ENCODE peak calls at places on chromosome 2, in five cellular contexts. One of them, this sample, is unnamed.

GRCh38 chr2:47218066-47218581 is 63.0 kb upstream of the STPG4 start:
- DNase-seq in heart right ventricle: no peak
- DNase-seq in foreskin fibroblast: no peak
- DNase-seq in astrocyte of the spinal cord: no peak
- DNase-seq in tibial artery: peak; percentile 56
- DNase-seq in this sample: no peak

GRCh38 chr2:164126960-164127359 is 391.2 kb upstream of the FIGN start:
- DNase-seq in foreskin fibroblast: no peak
- DNase-seq in heart right ventricle: no peak
- DNase-seq in astrocyte of the spinal cord: peak; percentile 46
- DNase-seq in tibial artery: no peak
- DNase-seq in this sample: no peak

GRCh38 chr2:222193328-222194008 is 105.3 kb downstream of the PAX3 start:
- DNase-seq in astrocyte of the spinal cord: no peak
- DNase-seq in foreskin fibroblast: peak; percentile 47
- DNase-seq in heart right ventricle: no peak
- DNase-seq in tibial artery: no peak
- DNase-seq in this sample: no peak

GRCh38 chr2:132891456-132891855 is 221.5 kb upstream of the LYPD1 start:
- DNase-seq in tibial artery: no peak
- DNase-seq in astrocyte of the spinal cord: no peak
- DNase-seq in heart right ventricle: no peak
- DNase-seq in foreskin fibroblast: no peak
- DNase-seq in this sample: no peak

GRCh38 chr2:185919155-185919554 is 180.6 kb downstream of the FSIP2 start:
- DNase-seq in tibial artery: no peak
- DNase-seq in foreskin fibroblast: peak; percentile 22
- DNase-seq in heart right ventricle: no peak
- DNase-seq in astrocyte of the spinal cord: peak; percentile 42
- DNase-seq in this sample: peak; percentile 9

GRCh38 chr2:164457271-164457670 is 164.0 kb downstream of the GRB14 start:
- DNase-seq in tibial artery: no peak
- DNase-seq in heart right ventricle: no peak
- DNase-seq in foreskin fibroblast: no peak
- DNase-seq in astrocyte of the spinal cord: no peak
- DNase-seq in this sample: no peak

GRCh38 chr2:8796315-8796848 is 41.0 kb downstream of the KIDINS220 start:
- DNase-seq in tibial artery: no peak
- DNase-seq in heart right ventricle: no peak
- DNase-seq in astrocyte of the spinal cord: no peak
- DNase-seq in foreskin fibroblast: no peak
- DNase-seq in this sample: no peak

GRCh38 chr2:187917535-187917934 is 363.3 kb upstream of the TFPI start:
- DNase-seq in tibial artery: no peak
- DNase-seq in foreskin fibroblast: peak; percentile 53
- DNase-seq in astrocyte of the spinal cord: peak; percentile 5
- DNase-seq in heart right ventricle: no peak
- DNase-seq in this sample: no peak

GRCh38 chr2:161085041-161085598 is 75.1 kb upstream of the TANK start:
- DNase-seq in foreskin fibroblast: no peak
- DNase-seq in tibial artery: no peak
- DNase-seq in astrocyte of the spinal cord: peak; percentile 18
- DNase-seq in heart right ventricle: no peak
- DNase-seq in this sample: no peak

GRCh38 chr2:121069434-121069969 is 215.5 kb downstream of the TFCP2L1 start:
- DNase-seq in heart right ventricle: no peak
- DNase-seq in foreskin fibroblast: no peak
- DNase-seq in astrocyte of the spinal cord: no peak
- DNase-seq in tibial artery: no peak
- DNase-seq in this sample: no peak

GRCh38 chr2:148876190-148876588 is 1.2 kb downstream of the KIF5C start:
- DNase-seq in tibial artery: no peak
- DNase-seq in foreskin fibroblast: no peak
- DNase-seq in astrocyte of the spinal cord: no peak
- DNase-seq in heart right ventricle: no peak
- DNase-seq in this sample: no peak

GRCh38 chr2:231174211-231174651 is 24.2 kb upstream of the ARMC9 start:
- DNase-seq in tibial artery: no peak
- DNase-seq in foreskin fibroblast: no peak
- DNase-seq in astrocyte of the spinal cord: no peak
- DNase-seq in heart right ventricle: no peak
- DNase-seq in this sample: no peak

GRCh38 chr2:107259411-107260195 is 373.6 kb upstream of the ST6GAL2 start:
- DNase-seq in tibial artery: no peak
- DNase-seq in astrocyte of the spinal cord: no peak
- DNase-seq in foreskin fibroblast: no peak
- DNase-seq in heart right ventricle: no peak
- DNase-seq in this sample: no peak

GRCh38 chr2:111168528-111168929 is 47.8 kb downstream of the BCL2L11 start:
- DNase-seq in tibial artery: no peak
- DNase-seq in astrocyte of the spinal cord: peak; percentile 78
- DNase-seq in heart right ventricle: peak; percentile 28
- DNase-seq in foreskin fibroblast: peak; percentile 90
- DNase-seq in this sample: peak; percentile 53

GRCh38 chr2:117085256-117085655 is 729.2 kb upstream of the DDX18 start:
- DNase-seq in foreskin fibroblast: no peak
- DNase-seq in tibial artery: no peak
- DNase-seq in astrocyte of the spinal cord: no peak
- DNase-seq in heart right ventricle: no peak
- DNase-seq in this sample: no peak

GRCh38 chr2:117091026-117091425 is 723.5 kb upstream of the DDX18 start:
- DNase-seq in foreskin fibroblast: no peak
- DNase-seq in tibial artery: no peak
- DNase-seq in heart right ventricle: no peak
- DNase-seq in astrocyte of the spinal cord: no peak
- DNase-seq in this sample: no peak

GRCh38 chr2:117085719-117086118 is 728.8 kb upstream of the DDX18 start:
- DNase-seq in astrocyte of the spinal cord: no peak
- DNase-seq in heart right ventricle: no peak
- DNase-seq in tibial artery: no peak
- DNase-seq in foreskin fibroblast: no peak
- DNase-seq in this sample: no peak

GRCh38 chr2:117091438-117091837 is 723.1 kb upstream of the DDX18 start:
- DNase-seq in tibial artery: no peak
- DNase-seq in astrocyte of the spinal cord: no peak
- DNase-seq in foreskin fibroblast: no peak
- DNase-seq in heart right ventricle: no peak
- DNase-seq in this sample: no peak

DNA sequence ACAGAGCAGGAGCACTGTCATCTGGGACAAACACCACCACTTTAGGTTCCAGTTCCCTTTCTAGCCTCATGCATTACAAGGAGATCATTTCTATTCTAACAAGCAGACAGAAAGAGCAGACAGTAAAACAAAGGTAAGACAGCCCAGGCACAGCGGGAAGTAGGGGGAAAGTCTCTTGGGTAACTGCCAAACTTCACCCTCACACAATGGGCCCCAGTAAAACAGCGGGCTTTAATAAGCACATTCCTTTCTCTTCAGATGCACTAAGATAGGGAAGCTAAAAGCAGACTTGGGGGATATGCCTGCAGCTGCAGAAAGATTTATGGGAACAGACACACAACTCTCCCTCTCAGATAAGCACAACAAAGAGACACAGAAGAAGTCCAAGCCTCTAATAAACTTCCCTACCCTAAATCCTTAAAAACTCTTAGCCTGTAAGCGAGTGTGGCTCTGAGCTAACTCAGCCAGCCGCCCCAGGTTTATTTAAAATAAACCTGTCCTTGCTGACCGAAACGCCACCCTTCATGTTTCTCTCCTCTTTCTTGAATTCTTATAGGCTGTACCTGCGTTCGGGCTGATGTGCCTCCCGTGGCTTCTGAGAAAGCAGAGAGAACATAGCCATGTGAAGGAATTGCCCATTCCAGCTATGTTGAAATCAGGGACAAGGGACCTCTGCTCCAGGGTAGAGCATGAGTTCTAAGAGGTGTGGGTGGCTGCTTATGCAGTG is 726.8 kb upstream of the DDX18 start:
- DNase-seq in astrocyte of the spinal cord: no peak
- DNase-seq in heart right ventricle: no peak
- DNase-seq in tibial artery: no peak
- DNase-seq in foreskin fibroblast: no peak
- DNase-seq in this sample: no peak
- H3K4me3 ChIP-seq in astrocyte of the spinal cord: no peak overlapping the region
- H3K4me3 ChIP-seq in heart right ventricle: no peak overlapping the region
- H3K4me3 ChIP-seq in tibial artery: no peak overlapping the region
- H3K4me3 ChIP-seq in foreskin fibroblast: no peak overlapping the region
- H3K4me3 ChIP-seq in this sample: no peak overlapping the region

GRCh38 chr2:98473995-98474780 is 29.5 kb downstream of the INPP4A start:
- DNase-seq in foreskin fibroblast: no peak
- DNase-seq in astrocyte of the spinal cord: no peak
- DNase-seq in tibial artery: no peak
- DNase-seq in heart right ventricle: no peak
- DNase-seq in this sample: no peak
- H3K4me3 ChIP-seq in foreskin fibroblast: no peak overlapping the region
- H3K4me3 ChIP-seq in astrocyte of the spinal cord: no peak overlapping the region
- H3K4me3 ChIP-seq in tibial artery: no peak overlapping the region
- H3K4me3 ChIP-seq in heart right ventricle: no peak overlapping the region
- H3K4me3 ChIP-seq in this sample: no peak overlapping the region

GRCh38 chr2:238467062-238467461 is 40.3 kb downstream of the ASB1 start:
- DNase-seq in tibial artery: no peak
- DNase-seq in astrocyte of the spinal cord: no peak
- DNase-seq in heart right ventricle: no peak
- DNase-seq in foreskin fibroblast: no peak
- DNase-seq in this sample: no peak
- H3K4me3 ChIP-seq in tibial artery: no peak overlapping the region
- H3K4me3 ChIP-seq in astrocyte of the spinal cord: no peak overlapping the region
- H3K4me3 ChIP-seq in heart right ventricle: no peak overlapping the region
- H3K4me3 ChIP-seq in foreskin fibroblast: no peak overlapping the region
- H3K4me3 ChIP-seq in this sample: no peak overlapping the region

GRCh38 chr2:224947566-224947965 is 94.7 kb downstream of the DOCK10 start:
- DNase-seq in astrocyte of the spinal cord: no peak
- DNase-seq in foreskin fibroblast: no peak
- DNase-seq in tibial artery: no peak
- DNase-seq in heart right ventricle: no peak
- DNase-seq in this sample: no peak

GRCh38 chr2:224948005-224948404 is 94.3 kb downstream of the DOCK10 start:
- DNase-seq in heart right ventricle: no peak
- DNase-seq in foreskin fibroblast: no peak
- DNase-seq in tibial artery: no peak
- DNase-seq in astrocyte of the spinal cord: no peak
- DNase-seq in this sample: no peak

GRCh38 chr2:224945134-224945533 is 97.1 kb downstream of the DOCK10 start:
- DNase-seq in heart right ventricle: no peak
- DNase-seq in foreskin fibroblast: no peak
- DNase-seq in astrocyte of the spinal cord: no peak
- DNase-seq in tibial artery: no peak
- DNase-seq in this sample: no peak

GRCh38 chr2:224948859-224949258 is 93.4 kb downstream of the DOCK10 start:
- DNase-seq in heart right ventricle: no peak
- DNase-seq in foreskin fibroblast: peak; percentile 85
- DNase-seq in tibial artery: no peak
- DNase-seq in astrocyte of the spinal cord: peak; percentile 48
- DNase-seq in this sample: no peak

GRCh38 chr2:224946911-224947310 is 95.4 kb downstream of the DOCK10 start:
- DNase-seq in heart right ventricle: no peak
- DNase-seq in astrocyte of the spinal cord: peak; percentile 82
- DNase-seq in tibial artery: no peak
- DNase-seq in foreskin fibroblast: peak; percentile 52
- DNase-seq in this sample: no peak
- H3K4me3 ChIP-seq in heart right ventricle: no peak overlapping the region
- H3K4me3 ChIP-seq in astrocyte of the spinal cord: peak overlapping the region; percentile 28
- H3K4me3 ChIP-seq in tibial artery: no peak overlapping the region
- H3K4me3 ChIP-seq in foreskin fibroblast: no peak overlapping the region
- H3K4me3 ChIP-seq in this sample: peak overlapping the region; percentile 25

GRCh38 chr2:159795781-159796667 is 2.0 kb downstream of the CD302 start:
- DNase-seq in foreskin fibroblast: no peak
- DNase-seq in tibial artery: no peak
- DNase-seq in astrocyte of the spinal cord: no peak
- DNase-seq in heart right ventricle: no peak
- DNase-seq in this sample: no peak

GRCh38 chr2:159801925-159802324 is 3.9 kb upstream of the CD302 start:
- DNase-seq in tibial artery: no peak
- DNase-seq in astrocyte of the spinal cord: no peak
- DNase-seq in heart right ventricle: no peak
- DNase-seq in foreskin fibroblast: no peak
- DNase-seq in this sample: no peak

GRCh38 chr2:159798376-159798724 is 342 bp upstream of the CD302 start:
- DNase-seq in tibial artery: no peak
- DNase-seq in heart right ventricle: no peak
- DNase-seq in astrocyte of the spinal cord: no peak
- DNase-seq in foreskin fibroblast: no peak
- DNase-seq in this sample: no peak

GRCh38 chr2:159799833-159800232 is 1.8 kb upstream of the CD302 start:
- DNase-seq in tibial artery: no peak
- DNase-seq in foreskin fibroblast: no peak
- DNase-seq in astrocyte of the spinal cord: no peak
- DNase-seq in heart right ventricle: no peak
- DNase-seq in this sample: no peak

GRCh38 chr2:159797468-159798375 is at the start of gene CD302:
- DNase-seq in astrocyte of the spinal cord: peak; percentile 35
- DNase-seq in foreskin fibroblast: peak; percentile 82
- DNase-seq in heart right ventricle: peak; percentile 86
- DNase-seq in tibial artery: peak; percentile 88
- DNase-seq in this sample: peak; percentile 7
- H3K4me3 ChIP-seq in astrocyte of the spinal cord: peak within 1 kb of the TSS; percentile 74
- H3K4me3 ChIP-seq in foreskin fibroblast: peak within 1 kb of the TSS; percentile 75
- H3K4me3 ChIP-seq in heart right ventricle: peak within 1 kb of the TSS; percentile 90
- H3K4me3 ChIP-seq in tibial artery: peak within 1 kb of the TSS; percentile 63
- H3K4me3 ChIP-seq in this sample: peak within 1 kb of the TSS; percentile 85

GRCh38 chr2:45857206-45857605 is 205.7 kb downstream of the PRKCE start:
- DNase-seq in heart right ventricle: no peak
- DNase-seq in tibial artery: no peak
- DNase-seq in astrocyte of the spinal cord: no peak
- DNase-seq in foreskin fibroblast: no peak
- DNase-seq in this sample: no peak

GRCh38 chr2:45859682-45860081 is 208.2 kb downstream of the PRKCE start:
- DNase-seq in astrocyte of the spinal cord: no peak
- DNase-seq in foreskin fibroblast: no peak
- DNase-seq in tibial artery: no peak
- DNase-seq in heart right ventricle: no peak
- DNase-seq in this sample: no peak

GRCh38 chr2:45857848-45858520 is 206.5 kb downstream of the PRKCE start:
- DNase-seq in heart right ventricle: no peak
- DNase-seq in tibial artery: no peak
- DNase-seq in foreskin fibroblast: no peak
- DNase-seq in astrocyte of the spinal cord: no peak
- DNase-seq in this sample: no peak

GRCh38 chr2:45862843-45863242 is 211.4 kb downstream of the PRKCE start:
- DNase-seq in astrocyte of the spinal cord: no peak
- DNase-seq in tibial artery: no peak
- DNase-seq in heart right ventricle: no peak
- DNase-seq in foreskin fibroblast: no peak
- DNase-seq in this sample: no peak

GRCh38 chr2:45860136-45861106 is 208.9 kb downstream of the PRKCE start:
- DNase-seq in heart right ventricle: peak; percentile 39
- DNase-seq in tibial artery: no peak
- DNase-seq in astrocyte of the spinal cord: peak; percentile 52
- DNase-seq in foreskin fibroblast: peak; percentile 85
- DNase-seq in this sample: no peak
- H3K4me3 ChIP-seq in heart right ventricle: no peak overlapping the region
- H3K4me3 ChIP-seq in tibial artery: peak overlapping the region; percentile 38
- H3K4me3 ChIP-seq in astrocyte of the spinal cord: peak overlapping the region; percentile 18
- H3K4me3 ChIP-seq in foreskin fibroblast: peak overlapping the region; percentile 20
- H3K4me3 ChIP-seq in this sample: peak overlapping the region; percentile 28

This sample was measured in skeletal muscle cell.